ENCODE peak calls at places on chromosomes 2 and 18, in ten cellular contexts. Q is T-helper 17 cell; F is HEK293T; M is left ventricle myocardium inferior; C is iris pigment epithelial cell; L is NCI-H2081; E is CD8-positive, alpha-beta memory T cell; U is breast epithelium; P is ACHN; O is CD8-positive, alpha-beta T cell. I is an unnamed sample.

GRCh38 chr2:172169611-172170010 is 66.9 kb upstream of the DLX2 start:
- DNase-seq in Q (no peak), F (no peak), M (no peak), C (no peak), L (no peak), E (no peak), U (no peak), P (no peak), O (no peak), I (no peak)

GRCh38 chr2:105786231-105787230 is 41.8 kb downstream of the NCK2 start:
- DNase-seq in Q (no peak), F (no peak), M (no peak), C (no peak), L (no peak), E (no peak), U (no peak), P (no peak), O (no peak), I (no peak)

GRCh38 chr2:238955648-238956531 is 108.0 kb downstream of the TWIST2 start:
- DNase-seq in Q (no peak), F (no peak), M (no peak), C (peak; percentile 31), L (no peak), E (no peak), U (no peak), P (no peak), O (no peak), I (no peak)

GRCh38 chr18:23352042-23352441 is 101.0 kb upstream of the RIOK3 start:
- DNase-seq in Q (no peak), F (no peak), M (no peak), C (no peak), L (no peak), E (no peak), U (no peak), P (no peak), O (no peak), I (no peak)

GRCh38 chr18:44464401-44465185 is 216.1 kb upstream of the SETBP1 start:
- DNase-seq in Q (no peak), F (no peak), M (no peak), C (no peak), L (no peak), E (no peak), U (no peak), P (no peak), O (no peak), I (no peak)

GRCh38 chr2:101109451-101110140 is 41.6 kb downstream of the TBC1D8 start:
- DNase-seq in Q (no peak), F (no peak), M (peak; percentile 45), C (no peak), L (no peak), E (no peak), U (no peak), P (no peak), O (no peak), I (peak; percentile 7)

GRCh38 chr2:169507698-169508097 is 1.8 kb upstream of the KLHL41 start:
- DNase-seq in Q (no peak), F (no peak), M (no peak), C (peak; percentile 81), L (peak; percentile 91), E (no peak), U (no peak), P (peak; percentile 8), O (no peak), I (no peak)

GRCh38 chr2:152504618-152505017 is 169.6 kb downstream of the FMNL2 start:
- DNase-seq in Q (no peak), F (no peak), M (no peak), C (peak; percentile 90), L (no peak), E (no peak), U (no peak), P (peak; percentile 92), O (no peak), I (no peak)

GRCh38 chr18:54647176-54647575 is 56.1 kb downstream of the DYNAP start:
- DNase-seq in Q (no peak), F (peak; percentile 5), M (no peak), C (peak; percentile 17), L (peak; percentile 24), E (no peak), U (no peak), P (peak; percentile 60), O (no peak), I (peak; percentile 38)

I was measured in NCI-H2227 treated with DMSO at 0.1 percent for 48 hours.